ENCODE peak calls at places on chromosomes 6 and 20, in ten cellular contexts. One of them, this sample, is unnamed.

GRCh38 chr20:57795347-57795697 is 85.5 kb upstream of the PMEPA1 start:
- DNase-seq in stomach: no peak
- DNase-seq in uterus: no peak
- DNase-seq in body of pancreas: no peak
- DNase-seq in lower leg skin: no peak
- DNase-seq in heart left ventricle: peak
- DNase-seq in esophagus squamous epithelium: no peak
- DNase-seq in spleen: peak
- DNase-seq in NB4: no peak
- DNase-seq in right lobe of liver: no peak
- DNase-seq in this sample: no peak

GRCh38 chr6:92779758-92780157 is 639.6 kb downstream of the EPHA7 start:
- DNase-seq in esophagus squamous epithelium: no peak
- DNase-seq in heart left ventricle: peak
- DNase-seq in body of pancreas: peak
- DNase-seq in spleen: no peak
- DNase-seq in lower leg skin: no peak
- DNase-seq in right lobe of liver: no peak
- DNase-seq in stomach: no peak
- DNase-seq in uterus: peak
- DNase-seq in NB4: no peak
- DNase-seq in this sample: no peak

GRCh38 chr6:91317247-91317646 is 730.4 kb upstream of the MAP3K7 start:
- DNase-seq in heart left ventricle: no peak
- DNase-seq in stomach: no peak
- DNase-seq in uterus: no peak
- DNase-seq in right lobe of liver: no peak
- DNase-seq in NB4: no peak
- DNase-seq in lower leg skin: no peak
- DNase-seq in esophagus squamous epithelium: no peak
- DNase-seq in spleen: no peak
- DNase-seq in body of pancreas: no peak
- DNase-seq in this sample: no peak

GRCh38 chr6:87840324-87840723 is 138.3 kb upstream of the AKIRIN2 start:
- DNase-seq in uterus: no peak
- DNase-seq in esophagus squamous epithelium: no peak
- DNase-seq in lower leg skin: no peak
- DNase-seq in body of pancreas: no peak
- DNase-seq in NB4: no peak
- DNase-seq in right lobe of liver: no peak
- DNase-seq in heart left ventricle: no peak
- DNase-seq in spleen: no peak
- DNase-seq in stomach: no peak
- DNase-seq in this sample: no peak

GRCh38 chr6:13986700-13987399 is 62.1 kb downstream of the RNF182 start:
- DNase-seq in body of pancreas: no peak
- DNase-seq in esophagus squamous epithelium: no peak
- DNase-seq in stomach: no peak
- DNase-seq in NB4: no peak
- DNase-seq in heart left ventricle: no peak
- DNase-seq in spleen: no peak
- DNase-seq in right lobe of liver: no peak
- DNase-seq in lower leg skin: no peak
- DNase-seq in uterus: no peak
- DNase-seq in this sample: no peak

GRCh38 chr20:8583209-8584106 is 451.4 kb downstream of the PLCB1 start:
- DNase-seq in stomach: no peak
- DNase-seq in heart left ventricle: no peak
- DNase-seq in lower leg skin: no peak
- DNase-seq in esophagus squamous epithelium: no peak
- DNase-seq in uterus: no peak
- DNase-seq in NB4: no peak
- DNase-seq in body of pancreas: no peak
- DNase-seq in right lobe of liver: no peak
- DNase-seq in spleen: no peak
- DNase-seq in this sample: no peak

GRCh38 chr6:137092018-137092417 is 47.3 kb upstream of the IL20RA start:
- DNase-seq in body of pancreas: no peak
- DNase-seq in spleen: no peak
- DNase-seq in lower leg skin: no peak
- DNase-seq in NB4: peak
- DNase-seq in stomach: no peak
- DNase-seq in uterus: no peak
- DNase-seq in heart left ventricle: no peak
- DNase-seq in right lobe of liver: no peak
- DNase-seq in esophagus squamous epithelium: no peak
- DNase-seq in this sample: no peak

GRCh38 chr20:22403860-22404608 is 180.3 kb downstream of the FOXA2 start:
- DNase-seq in stomach: no peak
- DNase-seq in body of pancreas: peak
- DNase-seq in esophagus squamous epithelium: no peak
- DNase-seq in NB4: no peak
- DNase-seq in uterus: no peak
- DNase-seq in spleen: no peak
- DNase-seq in heart left ventricle: no peak
- DNase-seq in right lobe of liver: no peak
- DNase-seq in lower leg skin: no peak
- DNase-seq in this sample: no peak

GRCh38 chr6:43983191-43983590 is 144.1 kb downstream of the MRPL14 start:
- DNase-seq in NB4: no peak
- DNase-seq in body of pancreas: no peak
- DNase-seq in lower leg skin: peak
- DNase-seq in stomach: no peak
- DNase-seq in spleen: no peak
- DNase-seq in right lobe of liver: no peak
- DNase-seq in uterus: no peak
- DNase-seq in heart left ventricle: no peak
- DNase-seq in esophagus squamous epithelium: no peak
- DNase-seq in this sample: no peak

GRCh38 chr6:102549221-102549874 is 1155.8 kb downstream of the GRIK2 start:
- DNase-seq in spleen: no peak
- DNase-seq in lower leg skin: no peak
- DNase-seq in body of pancreas: no peak
- DNase-seq in right lobe of liver: no peak
- DNase-seq in heart left ventricle: no peak
- DNase-seq in NB4: no peak
- DNase-seq in esophagus squamous epithelium: no peak
- DNase-seq in stomach: no peak
- DNase-seq in uterus: no peak
- DNase-seq in this sample: no peak

GRCh38 chr6:37321101-37321500 is 32.7 kb upstream of the RNF8 start:
- DNase-seq in NB4: no peak
- DNase-seq in heart left ventricle: peak
- DNase-seq in spleen: no peak
- DNase-seq in body of pancreas: no peak
- DNase-seq in stomach: no peak
- DNase-seq in esophagus squamous epithelium: no peak
- DNase-seq in right lobe of liver: no peak
- DNase-seq in uterus: no peak
- DNase-seq in lower leg skin: no peak
- DNase-seq in this sample: no peak

GRCh38 chr6:135300576-135300975 is 119.5 kb downstream of the MYB start:
- DNase-seq in stomach: no peak
- DNase-seq in NB4: no peak
- DNase-seq in right lobe of liver: no peak
- DNase-seq in heart left ventricle: no peak
- DNase-seq in esophagus squamous epithelium: no peak
- DNase-seq in uterus: no peak
- DNase-seq in spleen: no peak
- DNase-seq in lower leg skin: no peak
- DNase-seq in body of pancreas: no peak
- DNase-seq in this sample: no peak

GRCh38 chr6:47478233-47479155 is 905 bp downstream of the CD2AP start:
- DNase-seq in spleen: no peak
- DNase-seq in esophagus squamous epithelium: no peak
- DNase-seq in body of pancreas: no peak
- DNase-seq in NB4: no peak
- DNase-seq in lower leg skin: no peak
- DNase-seq in heart left ventricle: no peak
- DNase-seq in uterus: no peak
- DNase-seq in stomach: no peak
- DNase-seq in right lobe of liver: no peak
- DNase-seq in this sample: no peak

GRCh38 chr6:113347420-113347819 is 509.7 kb upstream of the MARCKS start:
- DNase-seq in spleen: no peak
- DNase-seq in lower leg skin: no peak
- DNase-seq in NB4: no peak
- DNase-seq in right lobe of liver: no peak
- DNase-seq in body of pancreas: no peak
- DNase-seq in esophagus squamous epithelium: no peak
- DNase-seq in uterus: no peak
- DNase-seq in heart left ventricle: no peak
- DNase-seq in stomach: no peak
- DNase-seq in this sample: no peak

GRCh38 chr6:114304304-114304887 is 38.4 kb downstream of the HS3ST5 start:
- DNase-seq in spleen: no peak
- DNase-seq in heart left ventricle: no peak
- DNase-seq in right lobe of liver: no peak
- DNase-seq in stomach: no peak
- DNase-seq in uterus: no peak
- DNase-seq in lower leg skin: no peak
- DNase-seq in body of pancreas: no peak
- DNase-seq in esophagus squamous epithelium: no peak
- DNase-seq in NB4: peak
- DNase-seq in this sample: no peak

DNA sequence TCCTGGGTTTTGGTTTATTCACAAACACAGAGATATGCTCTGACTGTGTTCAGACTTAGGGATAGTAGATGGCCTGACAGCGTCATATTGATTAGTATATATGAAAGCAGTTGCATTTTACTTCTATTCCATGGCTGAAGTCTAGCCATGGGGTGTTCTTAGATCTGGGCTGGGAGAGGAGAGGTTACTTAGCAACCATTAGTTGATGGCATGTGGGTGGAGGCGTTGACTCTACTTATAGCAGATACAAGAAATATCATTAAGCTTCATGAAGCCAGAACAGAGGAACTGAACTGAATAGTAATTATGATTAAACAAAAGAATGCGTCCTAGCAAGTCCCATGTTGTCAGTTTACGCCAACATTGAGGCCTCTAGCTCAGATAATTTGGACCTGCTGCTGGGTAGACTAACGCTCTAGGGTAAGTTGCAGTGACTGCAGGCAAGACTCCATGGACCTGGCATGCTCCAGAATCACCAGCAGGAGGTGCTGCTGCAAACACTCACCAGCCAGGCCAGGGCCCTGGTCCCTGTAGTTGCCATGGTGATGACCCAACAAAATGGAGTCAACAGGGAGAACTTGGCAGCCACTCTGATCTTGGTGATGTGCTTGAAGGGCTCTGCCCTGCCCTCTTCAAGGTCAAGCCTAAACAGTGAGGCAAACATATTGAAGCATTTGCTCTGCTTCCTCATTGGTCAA is 477.4 kb downstream of the PREX1 start:
- DNase-seq in heart left ventricle: no peak
- DNase-seq in lower leg skin: peak
- DNase-seq in stomach: no peak
- DNase-seq in right lobe of liver: no peak
- DNase-seq in NB4: peak
- DNase-seq in body of pancreas: no peak
- DNase-seq in spleen: no peak
- DNase-seq in uterus: no peak
- DNase-seq in esophagus squamous epithelium: no peak
- DNase-seq in this sample: no peak
- TF ChIP-seq POLR2A in heart left ventricle: no peak
- TF ChIP-seq POLR2A in lower leg skin: no peak
- TF ChIP-seq POLR2A in stomach: no peak
- TF ChIP-seq POLR2A in right lobe of liver: no peak
- TF ChIP-seq POLR2A in NB4: no peak
- TF ChIP-seq POLR2A in body of pancreas: no peak
- TF ChIP-seq POLR2A in spleen: no peak
- TF ChIP-seq POLR2A in uterus: no peak
- TF ChIP-seq POLR2A in esophagus squamous epithelium: no peak
- TF ChIP-seq POLR2A in this sample: no peak

GRCh38 chr6:10559492-10560150 is 38.5 kb downstream of the GCNT2 start:
- DNase-seq in right lobe of liver: no peak
- DNase-seq in body of pancreas: no peak
- DNase-seq in stomach: no peak
- DNase-seq in uterus: no peak
- DNase-seq in esophagus squamous epithelium: no peak
- DNase-seq in heart left ventricle: no peak
- DNase-seq in NB4: no peak
- DNase-seq in spleen: no peak
- DNase-seq in lower leg skin: peak
- DNase-seq in this sample: no peak
- TF ChIP-seq POLR2A in right lobe of liver: no peak
- TF ChIP-seq POLR2A in body of pancreas: no peak
- TF ChIP-seq POLR2A in stomach: no peak
- TF ChIP-seq POLR2A in uterus: no peak
- TF ChIP-seq POLR2A in esophagus squamous epithelium: no peak
- TF ChIP-seq POLR2A in heart left ventricle: no peak
- TF ChIP-seq POLR2A in NB4: no peak
- TF ChIP-seq POLR2A in spleen: no peak
- TF ChIP-seq POLR2A in lower leg skin: no peak
- TF ChIP-seq POLR2A in this sample: no peak

DNA sequence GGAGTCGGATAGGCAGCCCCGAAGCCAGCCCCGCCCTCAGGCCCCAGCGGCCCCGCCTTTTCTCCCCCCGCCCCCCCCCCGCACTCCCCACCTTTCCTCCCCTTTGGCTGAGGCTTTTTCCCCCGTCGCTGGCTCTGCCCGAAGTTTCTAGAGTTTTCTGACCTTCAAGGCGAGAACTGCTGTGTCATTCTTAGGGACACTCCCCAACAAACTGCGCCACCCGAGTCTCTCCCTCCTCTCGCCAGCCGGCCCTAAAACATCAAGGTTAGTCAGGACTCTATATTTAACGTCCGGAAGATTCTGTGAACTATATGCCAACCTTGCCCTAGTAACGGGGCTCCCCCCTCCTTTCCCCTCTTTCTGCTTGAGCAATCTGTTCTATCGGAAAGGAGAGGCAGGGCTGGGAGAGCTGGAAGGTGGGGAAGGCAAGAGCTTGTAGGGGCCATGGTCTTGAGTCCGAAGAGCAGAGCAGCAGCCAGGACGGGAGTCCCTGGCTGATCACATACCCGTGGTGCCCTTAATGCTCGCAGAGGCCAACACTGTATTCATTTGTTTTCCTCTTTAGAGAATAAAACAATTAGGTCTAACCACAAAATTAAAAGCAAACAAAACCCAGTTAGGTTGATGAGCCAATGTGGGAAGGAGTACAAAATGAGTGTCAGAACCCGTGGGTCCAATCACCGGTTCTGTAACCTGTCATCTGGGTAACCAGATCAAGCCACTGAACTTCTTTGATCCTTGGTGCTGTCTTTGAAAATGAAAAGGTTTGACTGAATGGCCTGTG is 5.3 kb upstream of the HSPA1B start:
- DNase-seq in uterus: peak
- DNase-seq in esophagus squamous epithelium: peak
- DNase-seq in body of pancreas: peak
- DNase-seq in heart left ventricle: peak
- DNase-seq in stomach: peak
- DNase-seq in NB4: peak
- DNase-seq in right lobe of liver: peak
- DNase-seq in lower leg skin: peak
- DNase-seq in spleen: peak
- DNase-seq in this sample: peak
- TF ChIP-seq POLR2A in uterus: peak
- TF ChIP-seq POLR2A in esophagus squamous epithelium: peak
- TF ChIP-seq POLR2A in body of pancreas: peak
- TF ChIP-seq POLR2A in heart left ventricle: no peak
- TF ChIP-seq POLR2A in stomach: no peak
- TF ChIP-seq POLR2A in NB4: peak
- TF ChIP-seq POLR2A in right lobe of liver: peak
- TF ChIP-seq POLR2A in lower leg skin: no peak
- TF ChIP-seq POLR2A in spleen: no peak
- TF ChIP-seq POLR2A in this sample: peak

GRCh38 chr6:109095036-109095820 is at the start of gene CEP57L1:
- DNase-seq in body of pancreas: peak
- DNase-seq in uterus: peak
- DNase-seq in lower leg skin: peak
- DNase-seq in heart left ventricle: peak
- DNase-seq in NB4: peak
- DNase-seq in esophagus squamous epithelium: peak
- DNase-seq in spleen: peak
- DNase-seq in stomach: peak
- DNase-seq in right lobe of liver: peak
- DNase-seq in this sample: peak
- TF ChIP-seq POLR2A in body of pancreas: peak
- TF ChIP-seq POLR2A in uterus: no peak
- TF ChIP-seq POLR2A in lower leg skin: no peak
- TF ChIP-seq POLR2A in heart left ventricle: peak
- TF ChIP-seq POLR2A in NB4: peak
- TF ChIP-seq POLR2A in esophagus squamous epithelium: no peak
- TF ChIP-seq POLR2A in spleen: peak
- TF ChIP-seq POLR2A in stomach: no peak
- TF ChIP-seq POLR2A in right lobe of liver: peak
- TF ChIP-seq POLR2A in this sample: peak